ENCODE peak calls at places on chromosomes 5 and 9, in five cellular contexts. One of them, this sample, is unnamed.

GRCh38 chr9:113988951-113989780 is 88.9 kb downstream of the AMBP start:
- DNase-seq in H1: no peak
- DNase-seq in mesendoderm: no peak
- DNase-seq in IMR-90: no peak
- DNase-seq in neuronal stem cell: no peak
- DNase-seq in this sample: no peak

GRCh38 chr5:80920333-80920732 is 39.8 kb upstream of the RASGRF2 start:
- DNase-seq in H1: no peak
- DNase-seq in mesendoderm: no peak
- DNase-seq in IMR-90: no peak
- DNase-seq in neuronal stem cell: no peak
- DNase-seq in this sample: no peak

GRCh38 chr9:114504341-114505186 is 709 bp downstream of the WHRN start:
- DNase-seq in IMR-90: peak; percentile 19
- DNase-seq in H1: no peak
- DNase-seq in mesendoderm: peak; percentile 70
- DNase-seq in neuronal stem cell: peak; percentile 55
- DNase-seq in this sample: peak; percentile 65

GRCh38 chr5:103340717-103341397 is 82.3 kb downstream of the MACIR start:
- DNase-seq in IMR-90: peak; percentile 11
- DNase-seq in H1: no peak
- DNase-seq in neuronal stem cell: no peak
- DNase-seq in mesendoderm: no peak
- DNase-seq in this sample: peak; percentile 56

GRCh38 chr5:135064235-135064570 is 30.2 kb upstream of the PITX1 start:
- DNase-seq in H1: no peak
- DNase-seq in neuronal stem cell: no peak
- DNase-seq in mesendoderm: no peak
- DNase-seq in IMR-90: no peak
- DNase-seq in this sample: no peak

GRCh38 chr9:38068866-38069628 is at the start of gene SHB:
- DNase-seq in H1: peak; percentile 51
- DNase-seq in IMR-90: peak; percentile 33
- DNase-seq in mesendoderm: no peak
- DNase-seq in neuronal stem cell: peak; percentile 77
- DNase-seq in this sample: peak; percentile 67

GRCh38 chr5:171400169-171400568 is 12.5 kb downstream of the NPM1 start:
- DNase-seq in IMR-90: no peak
- DNase-seq in neuronal stem cell: no peak
- DNase-seq in mesendoderm: no peak
- DNase-seq in H1: no peak
- DNase-seq in this sample: no peak

GRCh38 chr9:29213374-29214161 is 1640.3 kb upstream of the C9orf72 start:
- DNase-seq in H1: no peak
- DNase-seq in neuronal stem cell: peak; percentile 54
- DNase-seq in mesendoderm: peak; percentile 77
- DNase-seq in IMR-90: no peak
- DNase-seq in this sample: peak; percentile 57

GRCh38 chr5:150734579-150735384 is 24.0 kb downstream of the DCTN4 start:
- DNase-seq in neuronal stem cell: no peak
- DNase-seq in IMR-90: no peak
- DNase-seq in mesendoderm: peak; percentile 51
- DNase-seq in H1: no peak
- DNase-seq in this sample: no peak

GRCh38 chr5:3121813-3122212 is 370.3 kb upstream of the IRX2 start:
- DNase-seq in neuronal stem cell: no peak
- DNase-seq in IMR-90: no peak
- DNase-seq in mesendoderm: peak; percentile 45
- DNase-seq in H1: no peak
- DNase-seq in this sample: no peak
- H3K4ac ChIP-seq in neuronal stem cell: no peak overlapping the region
- H3K4ac ChIP-seq in IMR-90: no peak overlapping the region
- H3K4ac ChIP-seq in mesendoderm: no peak overlapping the region
- H3K4ac ChIP-seq in H1: peak overlapping the region; percentile 70
- H3K4ac ChIP-seq in this sample: no peak overlapping the region

DNA sequence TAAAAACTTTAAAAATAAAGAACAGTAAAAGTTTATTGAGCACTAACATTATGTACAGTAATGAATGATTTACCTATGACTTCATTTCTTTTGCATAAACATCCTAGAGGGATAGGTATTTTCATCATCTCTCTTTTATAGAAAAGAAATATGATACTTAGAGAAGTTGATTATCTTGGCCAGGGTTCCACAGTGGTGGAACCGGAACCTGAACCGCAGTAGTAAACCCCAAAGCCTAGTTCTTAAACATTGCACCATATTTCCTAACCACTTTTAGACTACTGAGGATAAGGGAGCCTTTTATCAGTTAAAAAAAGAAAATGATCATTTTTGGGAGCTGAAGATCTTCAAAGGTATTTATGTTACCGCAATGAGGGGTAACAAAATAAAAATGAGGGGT is 205.7 kb upstream of the SGCD start:
- DNase-seq in IMR-90: peak; percentile 93
- DNase-seq in neuronal stem cell: no peak
- DNase-seq in mesendoderm: no peak
- DNase-seq in H1: no peak
- DNase-seq in this sample: no peak
- H3K4me3 ChIP-seq in IMR-90: no peak overlapping the region
- H3K4me3 ChIP-seq in neuronal stem cell: no peak overlapping the region
- H3K4me3 ChIP-seq in mesendoderm: no peak overlapping the region
- H3K4me3 ChIP-seq in H1: no peak overlapping the region
- H3K4me3 ChIP-seq in this sample: no peak overlapping the region

GRCh38 chr9:134383148-134383547 is 56.9 kb downstream of the RXRA start:
- DNase-seq in mesendoderm: no peak
- DNase-seq in H1: no peak
- DNase-seq in neuronal stem cell: no peak
- DNase-seq in IMR-90: no peak
- DNase-seq in this sample: no peak

GRCh38 chr9:134388289-134388808 is 62.1 kb downstream of the RXRA start:
- DNase-seq in IMR-90: peak; percentile 45
- DNase-seq in neuronal stem cell: no peak
- DNase-seq in H1: no peak
- DNase-seq in mesendoderm: no peak
- DNase-seq in this sample: no peak

GRCh38 chr9:134384811-134385479 is 58.7 kb downstream of the RXRA start:
- DNase-seq in IMR-90: no peak
- DNase-seq in neuronal stem cell: peak; percentile 23
- DNase-seq in mesendoderm: no peak
- DNase-seq in H1: no peak
- DNase-seq in this sample: no peak

GRCh38 chr9:134386951-134387831 is 60.9 kb downstream of the RXRA start:
- DNase-seq in H1: no peak
- DNase-seq in neuronal stem cell: no peak
- DNase-seq in IMR-90: peak; percentile 24
- DNase-seq in mesendoderm: no peak
- DNase-seq in this sample: no peak

GRCh38 chr9:134385873-134386370 is 59.7 kb downstream of the RXRA start:
- DNase-seq in mesendoderm: no peak
- DNase-seq in H1: no peak
- DNase-seq in neuronal stem cell: no peak
- DNase-seq in IMR-90: no peak
- DNase-seq in this sample: no peak
- H3K4ac ChIP-seq in mesendoderm: no peak overlapping the region
- H3K4ac ChIP-seq in H1: no peak overlapping the region
- H3K4ac ChIP-seq in neuronal stem cell: peak overlapping the region; percentile 93
- H3K4ac ChIP-seq in IMR-90: no peak overlapping the region
- H3K4ac ChIP-seq in this sample: no peak overlapping the region

DNA sequence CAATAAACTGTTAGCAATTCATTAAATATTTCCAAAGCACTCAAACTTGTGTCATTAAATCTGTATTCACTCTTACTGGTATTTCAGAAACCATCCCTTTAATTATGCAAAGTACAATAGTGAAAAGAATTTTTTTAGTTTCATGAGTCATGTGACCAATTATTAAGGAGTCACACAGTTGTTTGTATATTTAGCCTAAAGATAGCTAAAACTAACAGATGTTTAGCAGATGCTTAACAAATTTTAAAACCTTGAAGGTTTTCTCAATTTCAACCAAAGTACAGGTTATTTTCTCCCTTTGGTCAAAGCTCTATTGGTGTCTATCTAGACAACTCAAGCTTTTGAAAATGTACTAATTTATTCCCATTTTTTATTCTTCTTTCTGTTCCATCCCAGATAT is 44.1 kb downstream of the PJA2 start:
- DNase-seq in H1: no peak
- DNase-seq in neuronal stem cell: no peak
- DNase-seq in mesendoderm: no peak
- DNase-seq in IMR-90: no peak
- DNase-seq in this sample: no peak
- H3K4me3 ChIP-seq in H1: no peak overlapping the region
- H3K4me3 ChIP-seq in neuronal stem cell: no peak overlapping the region
- H3K4me3 ChIP-seq in mesendoderm: no peak overlapping the region
- H3K4me3 ChIP-seq in IMR-90: no peak overlapping the region
- H3K4me3 ChIP-seq in this sample: no peak overlapping the region

GRCh38 chr5:37370550-37370863 is 399 bp downstream of the NUP155 start:
- DNase-seq in IMR-90: no peak
- DNase-seq in mesendoderm: peak; percentile 8
- DNase-seq in H1: no peak
- DNase-seq in neuronal stem cell: no peak
- DNase-seq in this sample: no peak
- H3K4ac ChIP-seq in IMR-90: peak overlapping the region; percentile 68
- H3K4ac ChIP-seq in mesendoderm: no peak overlapping the region
- H3K4ac ChIP-seq in H1: peak overlapping the region; percentile 29
- H3K4ac ChIP-seq in neuronal stem cell: no peak overlapping the region
- H3K4ac ChIP-seq in this sample: peak overlapping the region; percentile 22

GRCh38 chr5:141077826-141078225 is 16.6 kb upstream of the PCDHB2 start:
- DNase-seq in H1: no peak
- DNase-seq in IMR-90: no peak
- DNase-seq in mesendoderm: no peak
- DNase-seq in neuronal stem cell: no peak
- DNase-seq in this sample: no peak
- H3K4me3 ChIP-seq in H1: no peak overlapping the region
- H3K4me3 ChIP-seq in IMR-90: no peak overlapping the region
- H3K4me3 ChIP-seq in mesendoderm: no peak overlapping the region
- H3K4me3 ChIP-seq in neuronal stem cell: no peak overlapping the region
- H3K4me3 ChIP-seq in this sample: peak overlapping the region; percentile 51

GRCh38 chr5:179766021-179766725 is 27.6 kb upstream of the LTC4S start:
- DNase-seq in neuronal stem cell: no peak
- DNase-seq in mesendoderm: no peak
- DNase-seq in H1: no peak
- DNase-seq in IMR-90: peak; percentile 72
- DNase-seq in this sample: peak; percentile 83

GRCh38 chr5:179762079-179762780 is 29.6 kb downstream of the MAML1 start:
- DNase-seq in mesendoderm: peak; percentile 57
- DNase-seq in neuronal stem cell: no peak
- DNase-seq in H1: no peak
- DNase-seq in IMR-90: no peak
- DNase-seq in this sample: no peak

GRCh38 chr5:179762781-179763176 is 30.2 kb downstream of the MAML1 start:
- DNase-seq in neuronal stem cell: no peak
- DNase-seq in IMR-90: peak; percentile 75
- DNase-seq in H1: no peak
- DNase-seq in mesendoderm: no peak
- DNase-seq in this sample: peak; percentile 85

GRCh38 chr5:179765400-179765799 is 28.4 kb upstream of the LTC4S start:
- DNase-seq in mesendoderm: peak; percentile 44
- DNase-seq in neuronal stem cell: no peak
- DNase-seq in H1: no peak
- DNase-seq in IMR-90: peak; percentile 85
- DNase-seq in this sample: peak; percentile 97

GRCh38 chr5:179763215-179763945 is 30.4 kb upstream of the LTC4S start:
- DNase-seq in neuronal stem cell: peak; percentile 51
- DNase-seq in mesendoderm: peak; percentile 91
- DNase-seq in H1: no peak
- DNase-seq in IMR-90: peak; percentile 91
- DNase-seq in this sample: peak; percentile 86
- H3K4ac ChIP-seq in neuronal stem cell: no peak overlapping the region
- H3K4ac ChIP-seq in mesendoderm: no peak overlapping the region
- H3K4ac ChIP-seq in H1: no peak overlapping the region
- H3K4ac ChIP-seq in IMR-90: peak overlapping the region; percentile 91
- H3K4ac ChIP-seq in this sample: peak overlapping the region; percentile 71

GRCh38 chr5:146205499-146206202 is 2.2 kb downstream of the RBM27 start:
- DNase-seq in mesendoderm: no peak
- DNase-seq in IMR-90: no peak
- DNase-seq in neuronal stem cell: no peak
- DNase-seq in H1: no peak
- DNase-seq in this sample: no peak
- H3K4me3 ChIP-seq in mesendoderm: no peak overlapping the region
- H3K4me3 ChIP-seq in IMR-90: no peak overlapping the region
- H3K4me3 ChIP-seq in neuronal stem cell: no peak overlapping the region
- H3K4me3 ChIP-seq in H1: no peak overlapping the region
- H3K4me3 ChIP-seq in this sample: peak overlapping the region; percentile 85

GRCh38 chr5:96404191-96404867 is 28.7 kb downstream of the PCSK1 start:
- DNase-seq in IMR-90: no peak
- DNase-seq in neuronal stem cell: no peak
- DNase-seq in H1: no peak
- DNase-seq in mesendoderm: no peak
- DNase-seq in this sample: no peak

GRCh38 chr5:96408841-96409458 is 24.1 kb downstream of the PCSK1 start:
- DNase-seq in neuronal stem cell: no peak
- DNase-seq in IMR-90: no peak
- DNase-seq in mesendoderm: no peak
- DNase-seq in H1: no peak
- DNase-seq in this sample: no peak

GRCh38 chr5:96407441-96407840 is 25.6 kb downstream of the PCSK1 start:
- DNase-seq in H1: no peak
- DNase-seq in IMR-90: no peak
- DNase-seq in mesendoderm: no peak
- DNase-seq in neuronal stem cell: no peak
- DNase-seq in this sample: no peak

GRCh38 chr5:96410013-96410412 is 23.0 kb downstream of the PCSK1 start:
- DNase-seq in mesendoderm: no peak
- DNase-seq in H1: no peak
- DNase-seq in neuronal stem cell: no peak
- DNase-seq in IMR-90: no peak
- DNase-seq in this sample: no peak

GRCh38 chr5:96408276-96408777 is 24.7 kb downstream of the PCSK1 start:
- DNase-seq in H1: no peak
- DNase-seq in mesendoderm: no peak
- DNase-seq in neuronal stem cell: no peak
- DNase-seq in IMR-90: peak; percentile 25
- DNase-seq in this sample: no peak
- H3K4ac ChIP-seq in H1: no peak overlapping the region
- H3K4ac ChIP-seq in mesendoderm: no peak overlapping the region
- H3K4ac ChIP-seq in neuronal stem cell: no peak overlapping the region
- H3K4ac ChIP-seq in IMR-90: no peak overlapping the region
- H3K4ac ChIP-seq in this sample: no peak overlapping the region

This sample was measured in mesenchymal stem cell.